ENCODE peak calls at places on chromosomes 7 and 10, in four cellular contexts. Q, Y, D and S are unnamed samples.

GRCh38 chr7:36957620-36958019 is 233.3 kb upstream of the AOAH start:
- DNase-seq in Q (no peak), Y (no peak), D (no peak), S (no peak)

GRCh38 chr10:34046651-34047050 is 712.2 kb upstream of the NRP1 start:
- DNase-seq in Q (peak), Y (no peak), D (no peak), S (no peak)

GRCh38 chr7:121753965-121754364 is 119.0 kb upstream of the PTPRZ1 start:
- DNase-seq in Q (no peak), Y (no peak), D (no peak), S (no peak)

GRCh38 chr7:116454377-116454776 is 45.2 kb upstream of the CAV2 start:
- DNase-seq in Q (no peak), Y (no peak), D (no peak), S (no peak)

GRCh38 chr10:7409045-7409731 is 1.6 kb downstream of the SFMBT2 start:
- DNase-seq in Q (peak), Y (no peak), D (no peak), S (no peak)

GRCh38 chr7:40470111-40470736 is 335.4 kb downstream of the SUGCT start:
- DNase-seq in Q (peak), Y (no peak), D (no peak), S (no peak)

GRCh38 chr10:94193466-94193924 is 169.2 kb downstream of the NOC3L start:
- DNase-seq in Q (peak), Y (no peak), D (peak), S (no peak)

GRCh38 chr7:148791506-148791905 is 92.6 kb downstream of the EZH2 start:
- DNase-seq in Q (no peak), Y (no peak), D (no peak), S (no peak)

GRCh38 chr7:21256310-21256877 is 171.5 kb upstream of the SP4 start:
- DNase-seq in Q (peak), Y (peak), D (no peak), S (peak)

GRCh38 chr7:135710417-135711138 is 17.4 kb downstream of the SLC13A4 start:
- DNase-seq in Q (no peak), Y (no peak), D (no peak), S (no peak)

GRCh38 chr10:633279-634245 is 55.9 kb downstream of the DIP2C start:
- DNase-seq in Q (no peak), Y (peak), D (no peak), S (no peak)

GRCh38 chr7:70416611-70417010 is 715.3 kb upstream of the GALNT17 start:
- DNase-seq in Q (no peak), Y (no peak), D (no peak), S (no peak)

GRCh38 chr7:1855396-1856160 is 185.5 kb downstream of the ELFN1 start:
- DNase-seq in Q (peak), Y (no peak), D (no peak), S (no peak)

GRCh38 chr7:42931834-42932651 is at the start of the genes MRPL32 and PSMA2:
- DNase-seq in Q (peak), Y (peak), D (peak), S (peak)

GRCh38 chr10:120415709-120416330 is 41.2 kb upstream of the PLPP4 start:
- DNase-seq in Q (peak), Y (no peak), D (peak), S (peak)